ENCODE peak calls at places on chromosome 13, in eight cellular contexts. N, Q, R, A, V, C, D and L are unnamed samples.

GRCh38 chr13:30504081-30504480 is 38.3 kb upstream of the HMGB1 start:
- DNase-seq in V (no peak), N (no peak), A (no peak), C (no peak), R (no peak), Q (no peak), D (no peak), L (no peak)

GRCh38 chr13:43805681-43806128 is 18.9 kb upstream of the ENOX1 start:
- DNase-seq in V (no peak), R (no peak), Q (no peak), C (no peak), A (no peak), N (no peak), D (no peak), L (no peak)

GRCh38 chr13:108993346-108993745 is 363.9 kb downstream of the MYO16 start:
- DNase-seq in N (no peak), R (no peak), C (no peak), V (no peak), D (no peak), Q (no peak), A (no peak), L (no peak)

GRCh38 chr13:41496420-41497234 is 39.3 kb downstream of the RGCC start:
- DNase-seq in C (no peak), V (no peak), D (no peak), N (no peak), Q (peak; percentile 27), R (no peak), A (peak; percentile 6), L (no peak)

GRCh38 chr13:38743499-38743898 is 56.6 kb downstream of the FREM2 start:
- DNase-seq in A (no peak), C (no peak), R (no peak), D (no peak), V (no peak), Q (no peak), N (no peak), L (no peak)

GRCh38 chr13:100022798-100023197 is 41.2 kb downstream of the ZIC2 start:
- DNase-seq in A (no peak), C (no peak), R (no peak), D (no peak), N (no peak), Q (no peak), V (no peak), L (no peak)

GRCh38 chr13:97749174-97749573 is 204.3 kb upstream of the IPO5 start:
- DNase-seq in Q (no peak), N (no peak), V (no peak), C (no peak), A (no peak), R (no peak), D (no peak), L (no peak)

GRCh38 chr13:43058318-43058674 is 34.9 kb downstream of the DNAJC15 start:
- DNase-seq in D (peak; percentile 18), Q (no peak), R (no peak), C (peak; percentile 16), V (no peak), N (peak; percentile 28), A (peak; percentile 44), L (no peak)